ENCODE peak calls at places on chromosomes 11 and 22, in ten cellular contexts. Q is small intestine; A is right cardiac atrium; J is kidney; E is GM23248; R is iPS DF 6.9; I is pancreas; O is CD8-positive, alpha-beta memory T cell; B is OCI-LY7; D is left lung. U is an unnamed sample.

GRCh38 chr22:19035474-19036228 is 86.6 kb downstream of the DGCR2 start:
- DNase-seq in Q (no peak), A (no peak), J (peak; percentile 68), E (no peak), R (peak; percentile 27), I (no peak), O (no peak), B (peak; percentile 18), D (peak; percentile 50), U (peak; percentile 43)

GRCh38 chr11:128279861-128280260 is 307.5 kb downstream of the ETS1 start:
- DNase-seq in Q (no peak), A (no peak), J (no peak), E (peak; percentile 72), R (no peak), I (no peak), O (no peak), B (no peak), D (no peak), U (no peak)

GRCh38 chr11:27757953-27758352 is 57.7 kb upstream of the BDNF start:
- DNase-seq in Q (no peak), A (no peak), J (no peak), E (peak; percentile 57), R (no peak), I (no peak), O (no peak), B (no peak), D (no peak), U (no peak)

GRCh38 chr11:67052891-67053290 is 3.8 kb upstream of the RHOD start:
- DNase-seq in Q (no peak), A (no peak), J (no peak), E (no peak), R (no peak), I (no peak), O (no peak), B (no peak), D (no peak), U (no peak)

GRCh38 chr11:118519549-118519948 is 7.7 kb upstream of the TTC36 start:
- DNase-seq in Q (no peak), A (no peak), J (no peak), E (no peak), R (no peak), I (no peak), O (no peak), B (no peak), D (no peak), U (no peak)

GRCh38 chr11:111939836-111940604 is 2.9 kb downstream of the DIXDC1 start:
- DNase-seq in Q (no peak), A (no peak), J (no peak), E (peak; percentile 96), R (no peak), I (no peak), O (no peak), B (no peak), D (no peak), U (no peak)

GRCh38 chr11:70020336-70021214 is 57.5 kb upstream of the ANO1 start:
- DNase-seq in Q (no peak), A (peak; percentile 76), J (no peak), E (peak; percentile 55), R (no peak), I (no peak), O (no peak), B (no peak), D (no peak), U (no peak)

GRCh38 chr11:113006916-113007445 is 45.8 kb downstream of the NCAM1 start:
- DNase-seq in Q (no peak), A (no peak), J (no peak), E (no peak), R (no peak), I (no peak), O (no peak), B (no peak), D (no peak), U (no peak)

GRCh38 chr22:32806296-32806695 is 4.8 kb downstream of the TIMP3 start:
- DNase-seq in Q (no peak), A (no peak), J (no peak), E (peak; percentile 25), R (no peak), I (no peak), O (no peak), B (no peak), D (no peak), U (no peak)

GRCh38 chr22:32809786-32810185 is 8.3 kb downstream of the TIMP3 start:
- DNase-seq in Q (no peak), A (no peak), J (no peak), E (peak; percentile 6), R (no peak), I (no peak), O (no peak), B (no peak), D (no peak), U (no peak)

GRCh38 chr22:32810241-32811133 is 9.0 kb downstream of the TIMP3 start:
- DNase-seq in Q (no peak), A (no peak), J (no peak), E (peak; percentile 50), R (no peak), I (no peak), O (no peak), B (no peak), D (no peak), U (no peak)

GRCh38 chr22:32805586-32805881 is 4.0 kb downstream of the TIMP3 start:
- DNase-seq in Q (no peak), A (no peak), J (no peak), E (no peak), R (no peak), I (no peak), O (no peak), B (no peak), D (no peak), U (no peak)

GRCh38 chr22:32808038-32808445 is 6.5 kb downstream of the TIMP3 start:
- DNase-seq in Q (peak; percentile 69), A (no peak), J (no peak), E (peak; percentile 24), R (no peak), I (no peak), O (no peak), B (no peak), D (no peak), U (no peak)
- H3K4me1 ChIP-seq in Q (no peaks in the 10 kb centered on the region), A (peaks cover 43% of the 10 kb centered on the region), J (peaks cover 28% of the 10 kb centered on the region), E (peaks cover 52% of the 10 kb centered on the region), R (peaks cover 11% of the 10 kb centered on the region), I (no peaks in the 10 kb centered on the region), O (no peaks in the 10 kb centered on the region), B (no peaks in the 10 kb centered on the region), D (no peaks in the 10 kb centered on the region), U (peaks cover 63% of the 10 kb centered on the region)

GRCh38 chr11:106276859-106277436 is 199.5 kb downstream of the AASDHPPT start:
- DNase-seq in Q (no peak), A (no peak), J (no peak), E (no peak), R (no peak), I (no peak), O (no peak), B (no peak), D (no peak), U (no peak)

GRCh38 chr11:106280041-106280440 is 202.6 kb downstream of the AASDHPPT start:
- DNase-seq in Q (no peak), A (no peak), J (no peak), E (no peak), R (no peak), I (no peak), O (no peak), B (no peak), D (no peak), U (no peak)

GRCh38 chr11:106276126-106276525 is 198.7 kb downstream of the AASDHPPT start:
- DNase-seq in Q (no peak), A (no peak), J (no peak), E (peak; percentile 65), R (no peak), I (no peak), O (no peak), B (no peak), D (no peak), U (no peak)

GRCh38 chr11:106281455-106282173 is 204.2 kb downstream of the AASDHPPT start:
- DNase-seq in Q (no peak), A (no peak), J (no peak), E (peak; percentile 88), R (no peak), I (no peak), O (no peak), B (no peak), D (no peak), U (no peak)

DNA sequence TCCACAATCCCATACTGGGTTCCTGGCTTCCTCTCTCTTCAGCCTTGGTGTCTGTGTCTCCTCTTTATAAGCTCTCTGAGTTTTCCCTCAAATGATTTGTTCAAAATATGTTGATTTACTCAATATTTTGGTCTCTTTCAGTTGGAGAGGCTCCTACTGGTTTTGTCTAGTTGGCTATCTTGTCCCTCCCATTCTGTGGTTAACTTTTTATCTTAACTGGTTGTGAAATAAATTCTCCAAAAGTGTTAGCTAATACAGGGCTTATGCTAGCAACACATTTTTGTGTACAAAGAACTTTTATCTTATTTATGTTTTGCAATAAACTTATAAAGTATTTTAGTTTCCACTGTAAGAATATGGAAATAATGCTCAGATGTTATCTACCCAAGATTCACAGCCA is 200.9 kb downstream of the AASDHPPT start:
- DNase-seq in Q (no peak), A (no peak), J (no peak), E (peak; percentile 59), R (no peak), I (no peak), O (no peak), B (no peak), D (no peak), U (no peak)
- H3K27ac ChIP-seq in Q (no peak overlapping the region), A (no peak overlapping the region), J (no peak overlapping the region), E (peak overlapping the region; percentile 32), R (no peak overlapping the region), I (no peak overlapping the region), O (no peak overlapping the region), B (no peak overlapping the region), D (no peak overlapping the region), U (no peak overlapping the region)

GRCh38 chr11:36467913-36468312 is 42.2 kb downstream of the TRAF6 start:
- DNase-seq in Q (no peak), A (no peak), J (no peak), E (no peak), R (no peak), I (no peak), O (no peak), B (no peak), D (no peak), U (no peak)
- H3K4me1 ChIP-seq in Q (no peaks in the 10 kb centered on the region), A (no peaks in the 10 kb centered on the region), J (no peaks in the 10 kb centered on the region), E (peaks cover 35% of the 10 kb centered on the region), R (no peaks in the 10 kb centered on the region), I (no peaks in the 10 kb centered on the region), O (no peaks in the 10 kb centered on the region), B (no peaks in the 10 kb centered on the region), D (no peaks in the 10 kb centered on the region), U (peaks cover 14% of the 10 kb centered on the region)

GRCh38 chr11:62266558-62266957 is 3.4 kb upstream of the SCGB2A2 start:
- DNase-seq in Q (no peak), A (no peak), J (no peak), E (peak; percentile 58), R (no peak), I (no peak), O (no peak), B (no peak), D (no peak), U (no peak)

GRCh38 chr11:62267576-62267975 is 2.4 kb upstream of the SCGB2A2 start:
- DNase-seq in Q (no peak), A (no peak), J (no peak), E (no peak), R (no peak), I (no peak), O (no peak), B (no peak), D (no peak), U (no peak)

GRCh38 chr11:62267050-62267449 is 2.9 kb upstream of the SCGB2A2 start:
- DNase-seq in Q (no peak), A (no peak), J (no peak), E (no peak), R (no peak), I (no peak), O (no peak), B (no peak), D (no peak), U (no peak)

GRCh38 chr11:62273284-62273683 is 3.3 kb downstream of the SCGB2A2 start:
- DNase-seq in Q (no peak), A (no peak), J (no peak), E (no peak), R (no peak), I (no peak), O (no peak), B (no peak), D (no peak), U (no peak)

GRCh38 chr11:62269654-62270278 is at the start of gene SCGB2A2:
- DNase-seq in Q (no peak), A (no peak), J (no peak), E (no peak), R (no peak), I (peak; percentile 19), O (no peak), B (no peak), D (no peak), U (no peak)
- H3K27ac ChIP-seq in Q (no peak within 1 kb of the TSS), A (no peak within 1 kb of the TSS), J (no peak within 1 kb of the TSS), E (no peak within 1 kb of the TSS), R (no peak within 1 kb of the TSS), I (no peak within 1 kb of the TSS), O (no peak within 1 kb of the TSS), B (no peak within 1 kb of the TSS), D (no peak within 1 kb of the TSS), U (no peak within 1 kb of the TSS)